ENCODE peak calls at places on chromosomes 16 and 17, in eight cellular contexts. One of them, this sample, is unnamed.

GRCh38 chr17:74971842-74972106 is 785 bp downstream of the HID1 start:
- DNase-seq in SJSA1: no peak
- DNase-seq in sigmoid colon: no peak
- DNase-seq in left lung: no peak
- DNase-seq in fibroblast of the aortic adventitia: no peak
- DNase-seq in heart left ventricle: no peak
- DNase-seq in adipocyte: no peak
- DNase-seq in AG10803: no peak
- DNase-seq in this sample: no peak

GRCh38 chr16:4270595-4270994 is 2.2 kb downstream of the TFAP4 start:
- DNase-seq in SJSA1: no peak
- DNase-seq in sigmoid colon: no peak
- DNase-seq in left lung: no peak
- DNase-seq in fibroblast of the aortic adventitia: no peak
- DNase-seq in heart left ventricle: no peak
- DNase-seq in adipocyte: no peak
- DNase-seq in AG10803: no peak
- DNase-seq in this sample: no peak

GRCh38 chr16:27544671-27545070 is 5.0 kb downstream of the GTF3C1 start:
- DNase-seq in SJSA1: no peak
- DNase-seq in sigmoid colon: peak
- DNase-seq in left lung: no peak
- DNase-seq in fibroblast of the aortic adventitia: no peak
- DNase-seq in heart left ventricle: no peak
- DNase-seq in adipocyte: no peak
- DNase-seq in AG10803: no peak
- DNase-seq in this sample: no peak

GRCh38 chr16:57971848-57972247 is 920 bp upstream of the CNGB1 start:
- DNase-seq in SJSA1: no peak
- DNase-seq in sigmoid colon: no peak
- DNase-seq in left lung: no peak
- DNase-seq in fibroblast of the aortic adventitia: no peak
- DNase-seq in heart left ventricle: no peak
- DNase-seq in adipocyte: no peak
- DNase-seq in AG10803: no peak
- DNase-seq in this sample: no peak

GRCh38 chr17:80750263-80750662 is 205.6 kb downstream of the RPTOR start:
- DNase-seq in SJSA1: peak
- DNase-seq in sigmoid colon: peak
- DNase-seq in left lung: no peak
- DNase-seq in fibroblast of the aortic adventitia: no peak
- DNase-seq in heart left ventricle: no peak
- DNase-seq in adipocyte: no peak
- DNase-seq in AG10803: peak
- DNase-seq in this sample: peak

GRCh38 chr16:66988197-66988788 is at the start of gene CES4A:
- DNase-seq in SJSA1: no peak
- DNase-seq in sigmoid colon: peak
- DNase-seq in left lung: no peak
- DNase-seq in fibroblast of the aortic adventitia: peak
- DNase-seq in heart left ventricle: no peak
- DNase-seq in adipocyte: peak
- DNase-seq in AG10803: peak
- DNase-seq in this sample: no peak

GRCh38 chr17:79834575-79835469 is 4.4 kb downstream of the CBX4 start:
- DNase-seq in SJSA1: no peak
- DNase-seq in sigmoid colon: no peak
- DNase-seq in left lung: peak
- DNase-seq in fibroblast of the aortic adventitia: no peak
- DNase-seq in heart left ventricle: no peak
- DNase-seq in adipocyte: no peak
- DNase-seq in AG10803: no peak
- DNase-seq in this sample: no peak

GRCh38 chr17:80396680-80397387 is 18.1 kb upstream of the ENDOV start:
- DNase-seq in SJSA1: no peak
- DNase-seq in sigmoid colon: no peak
- DNase-seq in left lung: no peak
- DNase-seq in fibroblast of the aortic adventitia: no peak
- DNase-seq in heart left ventricle: no peak
- DNase-seq in adipocyte: no peak
- DNase-seq in AG10803: no peak
- DNase-seq in this sample: no peak

GRCh38 chr17:50260501-50260911 is 13.8 kb upstream of the TMEM92 start:
- DNase-seq in SJSA1: peak
- DNase-seq in sigmoid colon: no peak
- DNase-seq in left lung: no peak
- DNase-seq in fibroblast of the aortic adventitia: no peak
- DNase-seq in heart left ventricle: no peak
- DNase-seq in adipocyte: no peak
- DNase-seq in AG10803: no peak
- DNase-seq in this sample: no peak

GRCh38 chr17:15918661-15919259 is 26.2 kb upstream of the ADORA2B start:
- DNase-seq in SJSA1: no peak
- DNase-seq in sigmoid colon: peak
- DNase-seq in left lung: no peak
- DNase-seq in fibroblast of the aortic adventitia: no peak
- DNase-seq in heart left ventricle: peak
- DNase-seq in adipocyte: no peak
- DNase-seq in AG10803: peak
- DNase-seq in this sample: peak

GRCh38 chr16:5615868-5616642 is 518.5 kb upstream of the EEF2KMT start:
- DNase-seq in SJSA1: peak
- DNase-seq in sigmoid colon: peak
- DNase-seq in left lung: peak
- DNase-seq in fibroblast of the aortic adventitia: no peak
- DNase-seq in heart left ventricle: peak
- DNase-seq in adipocyte: peak
- DNase-seq in AG10803: no peak
- DNase-seq in this sample: no peak

GRCh38 chr17:47952181-47953021 is 5.3 kb downstream of the PRR15L start:
- DNase-seq in SJSA1: no peak
- DNase-seq in sigmoid colon: no peak
- DNase-seq in left lung: no peak
- DNase-seq in fibroblast of the aortic adventitia: no peak
- DNase-seq in heart left ventricle: no peak
- DNase-seq in adipocyte: no peak
- DNase-seq in AG10803: no peak
- DNase-seq in this sample: no peak

GRCh38 chr16:4947722-4948503 is 10.2 kb upstream of the SEC14L5 start:
- DNase-seq in SJSA1: no peak
- DNase-seq in sigmoid colon: no peak
- DNase-seq in left lung: peak
- DNase-seq in fibroblast of the aortic adventitia: no peak
- DNase-seq in heart left ventricle: no peak
- DNase-seq in adipocyte: no peak
- DNase-seq in AG10803: no peak
- DNase-seq in this sample: no peak

GRCh38 chr17:73415782-73416181 is 104.0 kb upstream of the CDC42EP4 start:
- DNase-seq in SJSA1: no peak
- DNase-seq in sigmoid colon: no peak
- DNase-seq in left lung: peak
- DNase-seq in fibroblast of the aortic adventitia: no peak
- DNase-seq in heart left ventricle: no peak
- DNase-seq in adipocyte: no peak
- DNase-seq in AG10803: no peak
- DNase-seq in this sample: no peak

GRCh38 chr17:73414171-73414955 is 102.6 kb upstream of the CDC42EP4 start:
- DNase-seq in SJSA1: no peak
- DNase-seq in sigmoid colon: no peak
- DNase-seq in left lung: peak
- DNase-seq in fibroblast of the aortic adventitia: no peak
- DNase-seq in heart left ventricle: no peak
- DNase-seq in adipocyte: no peak
- DNase-seq in AG10803: no peak
- DNase-seq in this sample: no peak

GRCh38 chr17:73410586-73411329 is 99.0 kb upstream of the CDC42EP4 start:
- DNase-seq in SJSA1: no peak
- DNase-seq in sigmoid colon: peak
- DNase-seq in left lung: peak
- DNase-seq in fibroblast of the aortic adventitia: no peak
- DNase-seq in heart left ventricle: no peak
- DNase-seq in adipocyte: no peak
- DNase-seq in AG10803: no peak
- DNase-seq in this sample: no peak

GRCh38 chr17:73411330-73411747 is 99.5 kb upstream of the CDC42EP4 start:
- DNase-seq in SJSA1: no peak
- DNase-seq in sigmoid colon: peak
- DNase-seq in left lung: peak
- DNase-seq in fibroblast of the aortic adventitia: no peak
- DNase-seq in heart left ventricle: no peak
- DNase-seq in adipocyte: no peak
- DNase-seq in AG10803: no peak
- DNase-seq in this sample: no peak

DNA sequence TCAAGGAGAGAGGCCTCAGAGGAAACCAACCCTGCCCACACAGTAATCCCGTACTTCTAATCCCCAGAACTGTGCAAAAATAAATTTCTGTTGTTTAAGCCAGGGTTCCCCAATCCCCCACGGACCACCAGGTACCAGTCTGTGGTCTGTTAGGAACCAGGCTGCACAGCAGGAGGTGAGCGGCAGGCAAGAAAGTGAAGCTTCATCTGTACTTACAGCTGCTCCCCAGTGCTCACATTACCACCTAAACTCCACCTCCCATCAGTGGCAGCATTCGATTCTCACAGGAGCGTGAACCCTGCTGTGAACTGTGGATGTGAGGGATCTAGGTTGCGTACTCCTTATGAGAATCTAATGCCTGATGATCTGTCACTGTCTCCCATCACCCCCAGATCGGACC is 101.1 kb upstream of the CDC42EP4 start:
- DNase-seq in SJSA1: no peak
- DNase-seq in sigmoid colon: peak
- DNase-seq in left lung: no peak
- DNase-seq in fibroblast of the aortic adventitia: no peak
- DNase-seq in heart left ventricle: no peak
- DNase-seq in adipocyte: no peak
- DNase-seq in AG10803: no peak
- DNase-seq in this sample: no peak
- H3K4me3 ChIP-seq in SJSA1: no peak
- H3K4me3 ChIP-seq in sigmoid colon: no peak
- H3K4me3 ChIP-seq in left lung: no peak
- H3K4me3 ChIP-seq in fibroblast of the aortic adventitia: no peak
- H3K4me3 ChIP-seq in heart left ventricle: no peak
- H3K4me3 ChIP-seq in adipocyte: no peak
- H3K4me3 ChIP-seq in AG10803: no peak
- H3K4me3 ChIP-seq in this sample: no peak

GRCh38 chr16:70653809-70654771 is 7.7 kb downstream of the IL34 start:
- DNase-seq in SJSA1: peak
- DNase-seq in sigmoid colon: peak
- DNase-seq in left lung: no peak
- DNase-seq in fibroblast of the aortic adventitia: peak
- DNase-seq in heart left ventricle: peak
- DNase-seq in adipocyte: peak
- DNase-seq in AG10803: peak
- DNase-seq in this sample: peak
- H3K4me3 ChIP-seq in SJSA1: no peak
- H3K4me3 ChIP-seq in sigmoid colon: peak
- H3K4me3 ChIP-seq in left lung: no peak
- H3K4me3 ChIP-seq in fibroblast of the aortic adventitia: peak
- H3K4me3 ChIP-seq in heart left ventricle: peak
- H3K4me3 ChIP-seq in adipocyte: peak
- H3K4me3 ChIP-seq in AG10803: peak
- H3K4me3 ChIP-seq in this sample: peak

GRCh38 chr17:55444471-55445441 is 23.1 kb upstream of the MMD start:
- DNase-seq in SJSA1: no peak
- DNase-seq in sigmoid colon: no peak
- DNase-seq in left lung: no peak
- DNase-seq in fibroblast of the aortic adventitia: no peak
- DNase-seq in heart left ventricle: no peak
- DNase-seq in adipocyte: peak
- DNase-seq in AG10803: no peak
- DNase-seq in this sample: peak
- H3K4me3 ChIP-seq in SJSA1: no peak
- H3K4me3 ChIP-seq in sigmoid colon: no peak
- H3K4me3 ChIP-seq in left lung: no peak
- H3K4me3 ChIP-seq in fibroblast of the aortic adventitia: no peak
- H3K4me3 ChIP-seq in heart left ventricle: no peak
- H3K4me3 ChIP-seq in adipocyte: no peak
- H3K4me3 ChIP-seq in AG10803: no peak
- H3K4me3 ChIP-seq in this sample: no peak

GRCh38 chr16:31138621-31139578 is 3.4 kb upstream of the PRSS8 start:
- DNase-seq in SJSA1: no peak
- DNase-seq in sigmoid colon: no peak
- DNase-seq in left lung: peak
- DNase-seq in fibroblast of the aortic adventitia: peak
- DNase-seq in heart left ventricle: peak
- DNase-seq in adipocyte: no peak
- DNase-seq in AG10803: peak
- DNase-seq in this sample: peak
- H3K4me3 ChIP-seq in SJSA1: no peak
- H3K4me3 ChIP-seq in sigmoid colon: no peak
- H3K4me3 ChIP-seq in left lung: no peak
- H3K4me3 ChIP-seq in fibroblast of the aortic adventitia: no peak
- H3K4me3 ChIP-seq in heart left ventricle: no peak
- H3K4me3 ChIP-seq in adipocyte: no peak
- H3K4me3 ChIP-seq in AG10803: no peak
- H3K4me3 ChIP-seq in this sample: no peak

GRCh38 chr17:43393944-43394482 is 4.8 kb upstream of the ARL4D start:
- DNase-seq in SJSA1: peak
- DNase-seq in sigmoid colon: peak
- DNase-seq in left lung: no peak
- DNase-seq in fibroblast of the aortic adventitia: peak
- DNase-seq in heart left ventricle: peak
- DNase-seq in adipocyte: peak
- DNase-seq in AG10803: peak
- DNase-seq in this sample: peak
- H3K4me3 ChIP-seq in SJSA1: no peak
- H3K4me3 ChIP-seq in sigmoid colon: peak
- H3K4me3 ChIP-seq in left lung: no peak
- H3K4me3 ChIP-seq in fibroblast of the aortic adventitia: no peak
- H3K4me3 ChIP-seq in heart left ventricle: peak
- H3K4me3 ChIP-seq in adipocyte: peak
- H3K4me3 ChIP-seq in AG10803: peak
- H3K4me3 ChIP-seq in this sample: no peak

GRCh38 chr16:56372938-56373337 is 52.4 kb downstream of the AMFR start:
- DNase-seq in SJSA1: no peak
- DNase-seq in sigmoid colon: no peak
- DNase-seq in left lung: no peak
- DNase-seq in fibroblast of the aortic adventitia: no peak
- DNase-seq in heart left ventricle: no peak
- DNase-seq in adipocyte: peak
- DNase-seq in AG10803: no peak
- DNase-seq in this sample: no peak
- H3K4me3 ChIP-seq in SJSA1: no peak
- H3K4me3 ChIP-seq in sigmoid colon: no peak
- H3K4me3 ChIP-seq in left lung: no peak
- H3K4me3 ChIP-seq in fibroblast of the aortic adventitia: no peak
- H3K4me3 ChIP-seq in heart left ventricle: no peak
- H3K4me3 ChIP-seq in adipocyte: no peak
- H3K4me3 ChIP-seq in AG10803: no peak
- H3K4me3 ChIP-seq in this sample: no peak